ENCODE peak calls at places on chromosomes 1 and 21, in nine cellular contexts. Z, M, D, P, R, W, I, F and Q are unnamed samples.
A peak's percentile ranks its signal among the peaks of the same experiment; 100 is the strongest.

GRCh38 chr1:244173765-244174164 is 122.7 kb downstream of the ZBTB18 start:
- DNase-seq in Z (no peak), D (no peak), P (no peak), I (no peak), F (no peak), W (no peak), R (no peak), M (no peak), Q (no peak)

GRCh38 chr1:187244623-187245022 is 415.9 kb downstream of the PLA2G4A start:
- DNase-seq in Z (peak; percentile 66), D (no peak), F (no peak), I (no peak), R (peak; percentile 17), W (no peak), P (no peak), M (peak; percentile 54), Q (no peak)

GRCh38 chr1:225849905-225850304 is 32.3 kb downstream of the TMEM63A start:
- DNase-seq in R (no peak), F (no peak), D (no peak), Z (no peak), W (no peak), M (no peak), P (no peak), I (peak; percentile 47), Q (no peak)

GRCh38 chr1:107153033-107153432 is 12.2 kb downstream of the NTNG1 start:
- DNase-seq in Z (no peak), M (no peak), W (no peak), I (no peak), R (peak; percentile 15), D (no peak), F (no peak), P (no peak), Q (no peak)

GRCh38 chr1:109782927-109783326 is 19.2 kb upstream of the EPS8L3 start:
- DNase-seq in P (no peak), I (no peak), R (no peak), Z (no peak), W (no peak), M (no peak), F (peak; percentile 30), D (no peak), Q (no peak)

GRCh38 chr1:197314672-197315071 is 46.6 kb downstream of the CRB1 start:
- DNase-seq in Z (no peak), W (no peak), R (no peak), D (no peak), P (no peak), I (no peak), M (no peak), F (no peak), Q (no peak)

GRCh38 chr1:211420389-211420788 is 71.6 kb downstream of the RD3 start:
- DNase-seq in Z (no peak), W (no peak), P (no peak), R (no peak), I (no peak), D (no peak), F (no peak), M (no peak), Q (no peak)

GRCh38 chr1:118963456-118964430 is 24.4 kb downstream of the TBX15 start:
- DNase-seq in I (no peak), P (no peak), W (no peak), M (no peak), R (no peak), Z (no peak), F (no peak), D (peak; percentile 42), Q (no peak)

GRCh38 chr1:86708923-86709322 is 4.5 kb downstream of the SH3GLB1 start:
- DNase-seq in F (no peak), W (no peak), R (no peak), P (no peak), D (no peak), Z (no peak), I (no peak), M (no peak), Q (no peak)

GRCh38 chr1:46526689-46527291 is 24.7 kb downstream of the KNCN start:
- DNase-seq in M (no peak), D (no peak), P (no peak), F (no peak), R (peak; percentile 72), I (peak; percentile 79), Z (no peak), W (no peak), Q (no peak)

GRCh38 chr21:41796476-41797080 is 29.7 kb upstream of the RIPK4 start:
- DNase-seq in D (no peak), P (no peak), Z (no peak), F (peak; percentile 44), W (no peak), M (peak; percentile 25), I (no peak), R (no peak), Q (no peak)

GRCh38 chr1:170938281-170938680 is 2.9 kb downstream of the MROH9 start:
- DNase-seq in I (no peak), P (no peak), Z (no peak), R (no peak), W (no peak), M (no peak), D (no peak), F (no peak), Q (no peak)

GRCh38 chr1:41498809-41499208 is 14.3 kb upstream of the EDN2 start:
- DNase-seq in W (no peak), R (peak; percentile 30), D (no peak), Z (no peak), I (peak; percentile 88), M (peak; percentile 78), F (peak; percentile 85), P (no peak), Q (no peak)
- TF ChIP-seq POLR2AphosphoS5 in W (no peak), R (no peak), D (peak; percentile 61), Z (no peak), I (peak; percentile 56), M (peak; percentile 80), F (no peak), P (no peak), Q (no peak)

GRCh38 chr1:172764378-172764777 is 105.5 kb downstream of the FASLG start:
- DNase-seq in P (no peak), Z (peak; percentile 67), I (no peak), F (no peak), M (no peak), R (no peak), D (no peak), W (no peak), Q (no peak)
- TF ChIP-seq POLR2AphosphoS5 in P (no peak), Z (no peak), I (no peak), F (no peak), M (no peak), R (no peak), D (no peak), W (no peak), Q (no peak)

DNA sequence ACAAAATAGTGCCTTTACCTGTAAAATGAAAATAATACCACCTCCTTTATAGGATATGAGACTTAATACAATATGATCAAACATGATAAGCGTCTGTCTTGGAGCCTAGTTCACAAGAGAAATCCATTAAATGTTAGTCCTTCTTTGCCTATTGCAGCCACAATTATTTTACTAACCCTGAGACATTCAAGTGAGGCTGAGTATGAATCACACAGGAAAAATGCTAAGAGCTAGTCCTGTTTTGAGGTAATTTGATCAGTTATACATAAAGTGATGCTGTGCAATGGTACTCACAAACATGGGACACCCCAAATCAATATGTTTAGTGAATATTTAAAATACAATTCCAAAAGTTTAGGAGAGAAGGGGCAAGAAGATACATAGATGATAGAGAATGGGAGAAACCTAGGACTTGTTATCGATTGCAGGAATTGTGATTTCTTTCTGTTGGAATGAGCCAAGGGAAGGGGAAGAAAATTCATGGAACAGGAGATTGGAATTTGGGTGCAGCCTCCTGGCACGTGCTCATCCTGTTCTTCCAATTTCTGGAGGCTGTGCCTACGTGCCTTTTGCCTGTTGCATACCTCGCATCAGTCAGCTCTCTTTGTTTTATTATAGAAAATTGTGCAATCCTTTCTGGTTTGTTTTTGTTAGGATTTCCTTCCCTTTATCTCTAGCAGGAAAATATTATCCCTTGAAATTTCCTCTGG is 39.9 kb upstream of the BACH1 start:
- DNase-seq in W (no peak), I (no peak), F (no peak), M (no peak), P (no peak), R (no peak), Z (peak; percentile 61), D (no peak), Q (no peak)
- TF ChIP-seq POLR2AphosphoS5 in W (no peak), I (no peak), F (no peak), M (no peak), P (no peak), R (no peak), Z (no peak), D (no peak), Q (no peak)

GRCh38 chr1:10852998-10853520 is 56.6 kb upstream of the CASZ1 start:
- DNase-seq in W (no peak), Z (no peak), M (no peak), I (no peak), F (no peak), P (no peak), R (no peak), D (no peak), Q (no peak)
- TF ChIP-seq POLR2AphosphoS5 in W (no peak), Z (no peak), M (no peak), I (no peak), F (no peak), P (no peak), R (no peak), D (no peak), Q (no peak)

GRCh38 chr1:84782881-84783280 is 92.6 kb upstream of the SSX2IP start:
- DNase-seq in Z (no peak), D (no peak), F (no peak), M (no peak), P (no peak), I (no peak), W (no peak), R (no peak), Q (no peak)

GRCh38 chr1:84776639-84777038 is 86.4 kb upstream of the SSX2IP start:
- DNase-seq in R (no peak), P (no peak), Z (no peak), M (no peak), F (no peak), W (no peak), D (no peak), I (no peak), Q (no peak)

GRCh38 chr1:84785231-84785630 is 95.0 kb upstream of the SSX2IP start:
- DNase-seq in W (no peak), M (no peak), I (no peak), R (no peak), D (no peak), P (no peak), Z (no peak), F (no peak), Q (no peak)

GRCh38 chr1:84782311-84782771 is 92.1 kb upstream of the SSX2IP start:
- DNase-seq in M (no peak), F (no peak), D (no peak), W (peak; percentile 69), R (peak; percentile 95), I (peak; percentile 68), P (peak; percentile 47), Z (peak; percentile 48), Q (peak; percentile 53)

DNA sequence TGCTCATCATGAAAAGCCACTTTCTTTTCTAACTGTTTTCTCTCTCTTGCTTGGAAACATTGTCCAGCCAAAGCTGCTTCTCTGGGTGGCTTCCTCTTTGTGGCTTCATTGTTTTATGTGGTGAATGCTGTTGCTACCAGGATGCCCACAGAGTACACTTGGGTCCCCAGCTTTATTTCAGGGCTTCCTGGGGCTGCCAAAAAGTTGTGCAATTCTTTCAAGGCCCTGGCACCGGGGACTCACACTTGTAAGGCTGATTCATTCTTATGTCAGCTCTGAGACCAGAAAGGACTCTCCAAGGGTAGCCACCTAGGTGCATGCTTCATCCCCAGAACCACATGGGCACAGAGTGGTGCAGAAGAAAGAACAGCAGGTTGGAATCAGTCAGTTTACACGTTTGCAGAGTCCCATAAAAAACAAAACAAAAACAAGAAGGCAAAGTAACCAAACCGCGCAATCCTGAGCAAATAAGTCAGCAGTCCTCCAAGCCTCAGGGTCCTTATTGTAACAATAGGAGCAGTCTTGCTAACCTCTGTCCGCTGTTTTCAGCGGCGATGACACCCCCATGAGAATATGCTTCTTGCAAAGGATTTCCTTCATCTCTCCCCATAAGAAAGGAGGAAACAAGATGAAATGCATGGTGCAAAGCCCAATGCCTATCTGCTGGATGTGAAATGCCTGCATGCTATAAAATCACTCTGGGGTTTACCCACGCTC is 89.9 kb upstream of the SSX2IP start:
- DNase-seq in R (no peak), D (no peak), P (no peak), I (no peak), W (no peak), Z (no peak), F (no peak), M (no peak), Q (no peak)
- TF ChIP-seq POLR2AphosphoS5 in R (no peak), D (no peak), P (no peak), I (no peak), W (no peak), Z (no peak), F (no peak), M (no peak), Q (no peak)